ENCODE peak calls at places on chromosomes 1 and 21, in seven cellular contexts. One of them, this sample, is unnamed.

GRCh38 chr1:95742591-95743089 is 508.6 kb downstream of the RWDD3 start:
- DNase-seq in mammary epithelial cell: peak
- DNase-seq in GM23248: peak
- DNase-seq in mesendoderm: peak
- DNase-seq in Karpas-422: no peak
- DNase-seq in neuronal stem cell: no peak
- DNase-seq in IMR-90: peak
- DNase-seq in this sample: peak

GRCh38 chr21:45460611-45461368 is 55.8 kb downstream of the COL18A1 start:
- DNase-seq in mammary epithelial cell: peak
- DNase-seq in GM23248: peak
- DNase-seq in mesendoderm: peak
- DNase-seq in Karpas-422: no peak
- DNase-seq in neuronal stem cell: no peak
- DNase-seq in IMR-90: peak
- DNase-seq in this sample: no peak

GRCh38 chr1:214362188-214362882 is 81.4 kb downstream of the SMYD2 start:
- DNase-seq in mammary epithelial cell: no peak
- DNase-seq in GM23248: peak
- DNase-seq in mesendoderm: no peak
- DNase-seq in Karpas-422: no peak
- DNase-seq in neuronal stem cell: no peak
- DNase-seq in IMR-90: peak
- DNase-seq in this sample: no peak

GRCh38 chr1:31672988-31673387 is 28.3 kb upstream of the PEF1 start:
- DNase-seq in mammary epithelial cell: no peak
- DNase-seq in GM23248: no peak
- DNase-seq in mesendoderm: no peak
- DNase-seq in Karpas-422: no peak
- DNase-seq in neuronal stem cell: no peak
- DNase-seq in IMR-90: no peak
- DNase-seq in this sample: no peak

GRCh38 chr1:119595606-119596005 is 52.5 kb downstream of the ZNF697 start:
- DNase-seq in mammary epithelial cell: peak
- DNase-seq in GM23248: no peak
- DNase-seq in mesendoderm: no peak
- DNase-seq in Karpas-422: no peak
- DNase-seq in neuronal stem cell: no peak
- DNase-seq in IMR-90: no peak
- DNase-seq in this sample: no peak

GRCh38 chr1:245874942-245875580 is 632.0 kb downstream of the SMYD3 start:
- DNase-seq in mammary epithelial cell: peak
- DNase-seq in GM23248: peak
- DNase-seq in mesendoderm: no peak
- DNase-seq in Karpas-422: no peak
- DNase-seq in neuronal stem cell: no peak
- DNase-seq in IMR-90: peak
- DNase-seq in this sample: no peak

GRCh38 chr1:70034403-70034802 is 171.0 kb downstream of the LRRC40 start:
- DNase-seq in mammary epithelial cell: peak
- DNase-seq in GM23248: peak
- DNase-seq in mesendoderm: peak
- DNase-seq in Karpas-422: no peak
- DNase-seq in neuronal stem cell: peak
- DNase-seq in IMR-90: peak
- DNase-seq in this sample: peak

GRCh38 chr1:45512641-45513054 is 9.0 kb downstream of the PRDX1 start:
- DNase-seq in mammary epithelial cell: peak
- DNase-seq in GM23248: peak
- DNase-seq in mesendoderm: peak
- DNase-seq in Karpas-422: peak
- DNase-seq in neuronal stem cell: peak
- DNase-seq in IMR-90: peak
- DNase-seq in this sample: peak

GRCh38 chr1:225965231-225965630 is 24.2 kb upstream of the LEFTY2 start:
- DNase-seq in mammary epithelial cell: no peak
- DNase-seq in GM23248: no peak
- DNase-seq in mesendoderm: no peak
- DNase-seq in Karpas-422: no peak
- DNase-seq in neuronal stem cell: no peak
- DNase-seq in IMR-90: no peak
- DNase-seq in this sample: no peak

GRCh38 chr1:44714944-44715571 is 15.9 kb downstream of the RNU5D-1 start:
- DNase-seq in mammary epithelial cell: peak
- DNase-seq in GM23248: peak
- DNase-seq in mesendoderm: peak
- DNase-seq in Karpas-422: peak
- DNase-seq in neuronal stem cell: peak
- DNase-seq in IMR-90: peak
- DNase-seq in this sample: peak

GRCh38 chr1:92192246-92192645 is 25.5 kb upstream of the C1orf146 start:
- DNase-seq in mammary epithelial cell: no peak
- DNase-seq in GM23248: no peak
- DNase-seq in mesendoderm: no peak
- DNase-seq in Karpas-422: no peak
- DNase-seq in neuronal stem cell: no peak
- DNase-seq in IMR-90: no peak
- DNase-seq in this sample: no peak

GRCh38 chr1:98119793-98120192 is 199.0 kb upstream of the DPYD start:
- DNase-seq in mammary epithelial cell: peak
- DNase-seq in GM23248: peak
- DNase-seq in mesendoderm: peak
- DNase-seq in Karpas-422: peak
- DNase-seq in neuronal stem cell: peak
- DNase-seq in IMR-90: peak
- DNase-seq in this sample: peak

GRCh38 chr1:109740615-109741373 is at the start of gene GSTM3:
- DNase-seq in mammary epithelial cell: no peak
- DNase-seq in GM23248: no peak
- DNase-seq in mesendoderm: peak
- DNase-seq in Karpas-422: no peak
- DNase-seq in neuronal stem cell: no peak
- DNase-seq in IMR-90: no peak
- DNase-seq in this sample: no peak

GRCh38 chr1:48030211-48030610 is 33.0 kb upstream of the TRABD2B start:
- DNase-seq in mammary epithelial cell: no peak
- DNase-seq in GM23248: no peak
- DNase-seq in mesendoderm: no peak
- DNase-seq in Karpas-422: no peak
- DNase-seq in neuronal stem cell: no peak
- DNase-seq in IMR-90: no peak
- DNase-seq in this sample: no peak

GRCh38 chr1:158496379-158496778 is 24.4 kb downstream of the OR10R2 start:
- DNase-seq in mammary epithelial cell: peak
- DNase-seq in GM23248: peak
- DNase-seq in mesendoderm: peak
- DNase-seq in Karpas-422: peak
- DNase-seq in neuronal stem cell: no peak
- DNase-seq in IMR-90: no peak
- DNase-seq in this sample: peak

GRCh38 chr1:8767006-8767405 is 50.4 kb downstream of the RERE start:
- DNase-seq in mammary epithelial cell: no peak
- DNase-seq in GM23248: no peak
- DNase-seq in mesendoderm: no peak
- DNase-seq in Karpas-422: no peak
- DNase-seq in neuronal stem cell: no peak
- DNase-seq in IMR-90: no peak
- DNase-seq in this sample: no peak

GRCh38 chr1:217138839-217139466 is 415.7 kb upstream of the ESRRG start:
- DNase-seq in mammary epithelial cell: no peak
- DNase-seq in GM23248: no peak
- DNase-seq in mesendoderm: peak
- DNase-seq in Karpas-422: no peak
- DNase-seq in neuronal stem cell: peak
- DNase-seq in IMR-90: no peak
- DNase-seq in this sample: peak

GRCh38 chr1:24735619-24736375 is 9.4 kb upstream of the CLIC4 start:
- DNase-seq in mammary epithelial cell: no peak
- DNase-seq in GM23248: peak
- DNase-seq in mesendoderm: peak
- DNase-seq in Karpas-422: peak
- DNase-seq in neuronal stem cell: no peak
- DNase-seq in IMR-90: peak
- DNase-seq in this sample: peak

GRCh38 chr1:58874327-58874726 is 90.5 kb upstream of the JUN start:
- DNase-seq in mammary epithelial cell: no peak
- DNase-seq in GM23248: peak
- DNase-seq in mesendoderm: no peak
- DNase-seq in Karpas-422: no peak
- DNase-seq in neuronal stem cell: no peak
- DNase-seq in IMR-90: no peak
- DNase-seq in this sample: no peak

GRCh38 chr1:184322253-184322652 is 64.6 kb upstream of the C1orf21 start:
- DNase-seq in mammary epithelial cell: no peak
- DNase-seq in GM23248: no peak
- DNase-seq in mesendoderm: no peak
- DNase-seq in Karpas-422: no peak
- DNase-seq in neuronal stem cell: no peak
- DNase-seq in IMR-90: no peak
- DNase-seq in this sample: no peak

GRCh38 chr21:42505090-42505726 is 8.4 kb upstream of the SLC37A1 start:
- DNase-seq in mammary epithelial cell: no peak
- DNase-seq in GM23248: no peak
- DNase-seq in mesendoderm: no peak
- DNase-seq in Karpas-422: peak
- DNase-seq in neuronal stem cell: no peak
- DNase-seq in IMR-90: no peak
- DNase-seq in this sample: no peak

GRCh38 chr1:150012611-150013010 is 2.1 kb upstream of the OTUD7B start:
- DNase-seq in mammary epithelial cell: no peak
- DNase-seq in GM23248: no peak
- DNase-seq in mesendoderm: no peak
- DNase-seq in Karpas-422: no peak
- DNase-seq in neuronal stem cell: no peak
- DNase-seq in IMR-90: peak
- DNase-seq in this sample: no peak

GRCh38 chr1:154998818-154999650 is 3.6 kb upstream of the ZBTB7B start:
- DNase-seq in mammary epithelial cell: peak
- DNase-seq in GM23248: peak
- DNase-seq in mesendoderm: peak
- DNase-seq in Karpas-422: peak
- DNase-seq in neuronal stem cell: no peak
- DNase-seq in IMR-90: peak
- DNase-seq in this sample: peak

GRCh38 chr1:53592521-53592982 is 133.4 kb downstream of the DMRTB1 start:
- DNase-seq in mammary epithelial cell: peak
- DNase-seq in GM23248: no peak
- DNase-seq in mesendoderm: peak
- DNase-seq in Karpas-422: no peak
- DNase-seq in neuronal stem cell: no peak
- DNase-seq in IMR-90: peak
- DNase-seq in this sample: peak

GRCh38 chr1:162590686-162591085 is 29.2 kb downstream of the UAP1 start:
- DNase-seq in mammary epithelial cell: no peak
- DNase-seq in GM23248: no peak
- DNase-seq in mesendoderm: no peak
- DNase-seq in Karpas-422: no peak
- DNase-seq in neuronal stem cell: no peak
- DNase-seq in IMR-90: no peak
- DNase-seq in this sample: no peak

GRCh38 chr1:209879539-209879938 is 51.8 kb downstream of the UTP25 start:
- DNase-seq in mammary epithelial cell: no peak
- DNase-seq in GM23248: peak
- DNase-seq in mesendoderm: no peak
- DNase-seq in Karpas-422: no peak
- DNase-seq in neuronal stem cell: no peak
- DNase-seq in IMR-90: no peak
- DNase-seq in this sample: no peak

GRCh38 chr1:109398343-109399225 is 866 bp upstream of the SORT1 start:
- DNase-seq in mammary epithelial cell: peak
- DNase-seq in GM23248: no peak
- DNase-seq in mesendoderm: no peak
- DNase-seq in Karpas-422: no peak
- DNase-seq in neuronal stem cell: no peak
- DNase-seq in IMR-90: no peak
- DNase-seq in this sample: peak

GRCh38 chr1:113963281-113963906 is 15.9 kb upstream of the OLFML3 start:
- DNase-seq in mammary epithelial cell: no peak
- DNase-seq in GM23248: peak
- DNase-seq in mesendoderm: no peak
- DNase-seq in Karpas-422: no peak
- DNase-seq in neuronal stem cell: no peak
- DNase-seq in IMR-90: peak
- DNase-seq in this sample: no peak

GRCh38 chr1:152218762-152219436 is 5.1 kb downstream of the HRNR start:
- DNase-seq in mammary epithelial cell: no peak
- DNase-seq in GM23248: no peak
- DNase-seq in mesendoderm: no peak
- DNase-seq in Karpas-422: no peak
- DNase-seq in neuronal stem cell: no peak
- DNase-seq in IMR-90: no peak
- DNase-seq in this sample: no peak

GRCh38 chr1:164598719-164599118 is 39.7 kb downstream of the PBX1 start:
- DNase-seq in mammary epithelial cell: no peak
- DNase-seq in GM23248: no peak
- DNase-seq in mesendoderm: no peak
- DNase-seq in Karpas-422: no peak
- DNase-seq in neuronal stem cell: no peak
- DNase-seq in IMR-90: no peak
- DNase-seq in this sample: no peak

GRCh38 chr1:3902546-3902945 is 2.5 kb upstream of the C1orf174 start:
- DNase-seq in mammary epithelial cell: no peak
- DNase-seq in GM23248: peak
- DNase-seq in mesendoderm: no peak
- DNase-seq in Karpas-422: peak
- DNase-seq in neuronal stem cell: no peak
- DNase-seq in IMR-90: no peak
- DNase-seq in this sample: no peak
- H3K9ac ChIP-seq in mammary epithelial cell: no peak
- H3K9ac ChIP-seq in GM23248: no peak
- H3K9ac ChIP-seq in mesendoderm: no peak
- H3K9ac ChIP-seq in Karpas-422: peak
- H3K9ac ChIP-seq in neuronal stem cell: no peak
- H3K9ac ChIP-seq in IMR-90: no peak
- H3K9ac ChIP-seq in this sample: no peak

GRCh38 chr1:26734501-26735058 is 38.8 kb downstream of the ARID1A start:
- DNase-seq in mammary epithelial cell: no peak
- DNase-seq in GM23248: peak
- DNase-seq in mesendoderm: no peak
- DNase-seq in Karpas-422: no peak
- DNase-seq in neuronal stem cell: no peak
- DNase-seq in IMR-90: no peak
- DNase-seq in this sample: no peak
- H3K9ac ChIP-seq in mammary epithelial cell: peak
- H3K9ac ChIP-seq in GM23248: peak
- H3K9ac ChIP-seq in mesendoderm: no peak
- H3K9ac ChIP-seq in Karpas-422: no peak
- H3K9ac ChIP-seq in neuronal stem cell: no peak
- H3K9ac ChIP-seq in IMR-90: no peak
- H3K9ac ChIP-seq in this sample: no peak

GRCh38 chr1:19023787-19024186 is 67.3 kb upstream of the IFFO2 start:
- DNase-seq in mammary epithelial cell: no peak
- DNase-seq in GM23248: no peak
- DNase-seq in mesendoderm: no peak
- DNase-seq in Karpas-422: no peak
- DNase-seq in neuronal stem cell: no peak
- DNase-seq in IMR-90: no peak
- DNase-seq in this sample: no peak
- H3K9ac ChIP-seq in mammary epithelial cell: no peak
- H3K9ac ChIP-seq in GM23248: no peak
- H3K9ac ChIP-seq in mesendoderm: no peak
- H3K9ac ChIP-seq in Karpas-422: no peak
- H3K9ac ChIP-seq in neuronal stem cell: no peak
- H3K9ac ChIP-seq in IMR-90: no peak
- H3K9ac ChIP-seq in this sample: no peak

GRCh38 chr1:39572379-39573096 is 4.1 kb downstream of the PABPC4 start:
- DNase-seq in mammary epithelial cell: no peak
- DNase-seq in GM23248: no peak
- DNase-seq in mesendoderm: no peak
- DNase-seq in Karpas-422: no peak
- DNase-seq in neuronal stem cell: no peak
- DNase-seq in IMR-90: no peak
- DNase-seq in this sample: no peak
- H3K9ac ChIP-seq in mammary epithelial cell: no peak
- H3K9ac ChIP-seq in GM23248: peak
- H3K9ac ChIP-seq in mesendoderm: no peak
- H3K9ac ChIP-seq in Karpas-422: no peak
- H3K9ac ChIP-seq in neuronal stem cell: no peak
- H3K9ac ChIP-seq in IMR-90: no peak
- H3K9ac ChIP-seq in this sample: no peak